ENCODE peak calls at places on chromosomes 3 and 15, in four cellular contexts. One of them, this sample, is unnamed.

GRCh38 chr3:25588441-25589103 is 76.1 kb downstream of the TOP2B start:
- DNase-seq in heart right ventricle: no peak
- DNase-seq in cardiac muscle cell: no peak
- DNase-seq in CD8-positive, alpha-beta T cell: no peak
- DNase-seq in this sample: no peak

GRCh38 chr3:192772495-192772894 is 45.2 kb upstream of the FGF12 start:
- DNase-seq in heart right ventricle: peak
- DNase-seq in cardiac muscle cell: peak
- DNase-seq in CD8-positive, alpha-beta T cell: no peak
- DNase-seq in this sample: peak

GRCh38 chr3:98977520-98977919 is 76.0 kb upstream of the DCBLD2 start:
- DNase-seq in heart right ventricle: no peak
- DNase-seq in CD8-positive, alpha-beta T cell: no peak
- DNase-seq in cardiac muscle cell: peak
- DNase-seq in this sample: peak

GRCh38 chr3:43505351-43505750 is 116.5 kb downstream of the ANO10 start:
- DNase-seq in CD8-positive, alpha-beta T cell: no peak
- DNase-seq in cardiac muscle cell: no peak
- DNase-seq in heart right ventricle: no peak
- DNase-seq in this sample: no peak

GRCh38 chr3:114446605-114447004 is 152.8 kb downstream of the TIGIT start:
- DNase-seq in heart right ventricle: no peak
- DNase-seq in CD8-positive, alpha-beta T cell: no peak
- DNase-seq in cardiac muscle cell: no peak
- DNase-seq in this sample: no peak

GRCh38 chr3:87370007-87370406 is 93.6 kb upstream of the POU1F1 start:
- DNase-seq in cardiac muscle cell: no peak
- DNase-seq in CD8-positive, alpha-beta T cell: no peak
- DNase-seq in heart right ventricle: no peak
- DNase-seq in this sample: no peak

GRCh38 chr3:14225421-14225820 is 46.8 kb downstream of the LSM3 start:
- DNase-seq in heart right ventricle: no peak
- DNase-seq in cardiac muscle cell: no peak
- DNase-seq in CD8-positive, alpha-beta T cell: no peak
- DNase-seq in this sample: no peak

GRCh38 chr15:54518145-54518941 is 540.1 kb downstream of the UNC13C start:
- DNase-seq in heart right ventricle: no peak
- DNase-seq in cardiac muscle cell: no peak
- DNase-seq in CD8-positive, alpha-beta T cell: peak
- DNase-seq in this sample: no peak

GRCh38 chr3:48688737-48689075 is 3.0 kb upstream of the NCKIPSD start:
- DNase-seq in cardiac muscle cell: no peak
- DNase-seq in CD8-positive, alpha-beta T cell: no peak
- DNase-seq in heart right ventricle: no peak
- DNase-seq in this sample: no peak

GRCh38 chr3:190671658-190672057 is 157.8 kb downstream of the IL1RAP start:
- DNase-seq in heart right ventricle: no peak
- DNase-seq in cardiac muscle cell: peak
- DNase-seq in CD8-positive, alpha-beta T cell: no peak
- DNase-seq in this sample: peak

GRCh38 chr3:62529230-62529629 is 155.9 kb upstream of the FEZF2 start:
- DNase-seq in CD8-positive, alpha-beta T cell: no peak
- DNase-seq in heart right ventricle: peak
- DNase-seq in cardiac muscle cell: peak
- DNase-seq in this sample: peak

GRCh38 chr3:129010316-129010956 is 9.3 kb downstream of the EFCC1 start:
- DNase-seq in heart right ventricle: no peak
- DNase-seq in cardiac muscle cell: no peak
- DNase-seq in CD8-positive, alpha-beta T cell: no peak
- DNase-seq in this sample: no peak

GRCh38 chr3:10189557-10190374 is 25.0 kb downstream of the IRAK2 start:
- DNase-seq in heart right ventricle: peak
- DNase-seq in CD8-positive, alpha-beta T cell: peak
- DNase-seq in cardiac muscle cell: peak
- DNase-seq in this sample: peak

GRCh38 chr3:16849795-16850194 is 35.0 kb upstream of the PLCL2 start:
- DNase-seq in CD8-positive, alpha-beta T cell: no peak
- DNase-seq in cardiac muscle cell: peak
- DNase-seq in heart right ventricle: no peak
- DNase-seq in this sample: peak

GRCh38 chr15:90126457-90127435 is 24.5 kb upstream of the IDH2 start:
- DNase-seq in heart right ventricle: peak
- DNase-seq in cardiac muscle cell: no peak
- DNase-seq in CD8-positive, alpha-beta T cell: no peak
- DNase-seq in this sample: no peak

GRCh38 chr3:129045675-129046036 is 14.9 kb upstream of the GP9 start:
- DNase-seq in heart right ventricle: peak
- DNase-seq in cardiac muscle cell: no peak
- DNase-seq in CD8-positive, alpha-beta T cell: peak
- DNase-seq in this sample: no peak

GRCh38 chr3:40237159-40237558 is 72.3 kb upstream of the EIF1B start:
- DNase-seq in heart right ventricle: no peak
- DNase-seq in cardiac muscle cell: no peak
- DNase-seq in CD8-positive, alpha-beta T cell: no peak
- DNase-seq in this sample: no peak

GRCh38 chr3:56355570-56356185 is 112.6 kb downstream of the ERC2 start:
- DNase-seq in CD8-positive, alpha-beta T cell: no peak
- DNase-seq in cardiac muscle cell: peak
- DNase-seq in heart right ventricle: no peak
- DNase-seq in this sample: peak

GRCh38 chr3:179108091-179108490 is 36.5 kb upstream of the ZMAT3 start:
- DNase-seq in cardiac muscle cell: peak
- DNase-seq in CD8-positive, alpha-beta T cell: no peak
- DNase-seq in heart right ventricle: no peak
- DNase-seq in this sample: no peak

GRCh38 chr3:46348811-46349482 is 5.0 kb upstream of the CCR2 start:
- DNase-seq in CD8-positive, alpha-beta T cell: no peak
- DNase-seq in cardiac muscle cell: no peak
- DNase-seq in heart right ventricle: no peak
- DNase-seq in this sample: no peak

GRCh38 chr3:174198199-174198598 is 660.9 kb upstream of the NAALADL2 start:
- DNase-seq in cardiac muscle cell: peak
- DNase-seq in heart right ventricle: no peak
- DNase-seq in CD8-positive, alpha-beta T cell: no peak
- DNase-seq in this sample: no peak

GRCh38 chr3:109184726-109185125 is 48.2 kb downstream of the C3orf85 start:
- DNase-seq in heart right ventricle: no peak
- DNase-seq in cardiac muscle cell: peak
- DNase-seq in CD8-positive, alpha-beta T cell: no peak
- DNase-seq in this sample: peak

GRCh38 chr3:185460719-185461350 is 38.0 kb downstream of the TMEM41A start:
- DNase-seq in cardiac muscle cell: peak
- DNase-seq in CD8-positive, alpha-beta T cell: no peak
- DNase-seq in heart right ventricle: no peak
- DNase-seq in this sample: peak
- TF ChIP-seq CTCF in cardiac muscle cell: peak
- TF ChIP-seq CTCF in CD8-positive, alpha-beta T cell: no peak
- TF ChIP-seq CTCF in heart right ventricle: no peak
- TF ChIP-seq CTCF in this sample: peak

GRCh38 chr3:65858749-65859148 is 180.0 kb downstream of the MAGI1 start:
- DNase-seq in heart right ventricle: no peak
- DNase-seq in CD8-positive, alpha-beta T cell: no peak
- DNase-seq in cardiac muscle cell: no peak
- DNase-seq in this sample: no peak

GRCh38 chr3:65861718-65862117 is 177.0 kb downstream of the MAGI1 start:
- DNase-seq in heart right ventricle: no peak
- DNase-seq in CD8-positive, alpha-beta T cell: no peak
- DNase-seq in cardiac muscle cell: no peak
- DNase-seq in this sample: no peak

GRCh38 chr3:65867463-65868210 is 171.1 kb downstream of the MAGI1 start:
- DNase-seq in heart right ventricle: no peak
- DNase-seq in CD8-positive, alpha-beta T cell: no peak
- DNase-seq in cardiac muscle cell: no peak
- DNase-seq in this sample: no peak

DNA sequence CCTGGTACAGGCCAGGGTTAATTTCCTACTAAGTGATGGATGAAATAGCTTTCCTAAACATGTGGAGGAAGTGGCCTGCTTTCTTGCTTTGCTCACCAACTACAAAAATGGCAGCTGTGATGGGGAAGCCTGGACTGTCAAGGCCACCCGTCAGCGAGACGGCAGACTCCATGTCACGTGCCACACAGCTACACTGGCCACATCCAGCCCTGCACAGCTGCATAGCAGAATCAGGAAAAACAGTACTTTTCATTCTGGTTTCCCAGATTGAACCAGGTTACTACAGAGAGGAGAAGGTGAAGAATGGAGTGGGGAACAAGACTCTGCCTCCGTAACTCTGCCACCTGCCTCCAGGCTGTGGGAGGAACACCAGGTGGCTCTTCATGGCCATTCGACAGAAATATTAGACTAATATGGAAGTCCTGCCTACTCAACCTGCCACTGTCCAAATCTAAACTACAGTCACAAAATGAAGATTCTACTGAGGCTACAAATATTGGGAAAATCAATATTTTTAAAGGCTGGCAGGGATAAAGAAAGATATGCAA is 174.3 kb downstream of the MAGI1 start:
- DNase-seq in CD8-positive, alpha-beta T cell: no peak
- DNase-seq in cardiac muscle cell: no peak
- DNase-seq in heart right ventricle: no peak
- DNase-seq in this sample: no peak
- TF ChIP-seq CTCF in CD8-positive, alpha-beta T cell: no peak
- TF ChIP-seq CTCF in cardiac muscle cell: no peak
- TF ChIP-seq CTCF in heart right ventricle: no peak
- TF ChIP-seq CTCF in this sample: no peak

DNA sequence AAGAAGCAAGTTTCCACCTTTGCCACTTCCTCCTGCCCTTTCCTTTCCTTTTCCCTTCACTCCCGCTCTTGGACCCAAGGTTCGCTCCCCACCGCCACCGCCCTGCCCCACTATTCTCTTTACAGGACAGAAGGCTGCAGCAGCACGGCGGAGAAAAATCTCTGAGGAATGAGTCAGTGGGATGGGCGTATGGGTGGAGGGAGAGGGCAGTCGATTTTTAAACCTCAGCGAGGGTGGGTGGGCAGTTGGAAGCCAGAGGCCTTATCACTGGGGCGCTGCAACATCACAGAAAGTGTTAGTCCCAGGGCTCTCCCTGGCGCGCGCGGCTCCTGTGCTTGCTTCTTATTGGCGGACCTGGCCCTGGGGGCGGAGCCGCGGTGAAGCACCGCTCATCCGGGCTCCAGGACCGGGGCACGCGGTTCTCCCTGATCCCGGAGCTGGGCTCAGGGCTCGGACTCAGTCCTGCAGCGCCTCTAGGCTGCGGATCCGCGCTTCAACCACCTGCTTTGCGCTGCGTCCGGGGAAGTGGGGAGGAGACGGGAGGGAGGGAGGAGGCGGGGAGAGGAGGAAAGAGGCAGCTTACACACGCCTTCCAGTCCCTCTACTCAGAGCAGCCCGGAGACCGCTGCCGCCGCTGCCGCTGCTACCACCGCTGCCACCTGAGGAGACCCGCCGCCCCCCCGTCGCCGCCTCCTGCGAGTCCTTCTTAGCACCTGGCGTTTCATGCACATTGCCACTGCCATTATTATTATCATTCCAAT is at the start of gene ALCAM:
- DNase-seq in CD8-positive, alpha-beta T cell: peak
- DNase-seq in cardiac muscle cell: peak
- DNase-seq in heart right ventricle: peak
- DNase-seq in this sample: peak
- TF ChIP-seq CTCF in CD8-positive, alpha-beta T cell: no peak
- TF ChIP-seq CTCF in cardiac muscle cell: peak
- TF ChIP-seq CTCF in heart right ventricle: peak
- TF ChIP-seq CTCF in this sample: peak

GRCh38 chr15:46502668-46503067 is 867.8 kb downstream of the SQOR start:
- DNase-seq in cardiac muscle cell: no peak
- DNase-seq in CD8-positive, alpha-beta T cell: no peak
- DNase-seq in heart right ventricle: no peak
- DNase-seq in this sample: no peak
- TF ChIP-seq CTCF in cardiac muscle cell: no peak
- TF ChIP-seq CTCF in CD8-positive, alpha-beta T cell: no peak
- TF ChIP-seq CTCF in heart right ventricle: peak
- TF ChIP-seq CTCF in this sample: peak

This sample was measured in MCF 10A.